ENCODE peak calls at places on chromosomes 13 and 19, in five cellular contexts. P is H1, J is suprapubic skin, V is tibial nerve, U is SK-N-SH. O is an unnamed sample.

GRCh38 chr19:35141627-35142401 is 1.2 kb upstream of the FXYD7 start:
- DNase-seq in P (peak; percentile 65), J (no peak), V (no peak), U (no peak), O (no peak)

GRCh38 chr19:1486720-1487575 is 3.2 kb downstream of the PCSK4 start:
- DNase-seq in P (no peak), J (peak; percentile 53), V (no peak), U (no peak), O (no peak)

GRCh38 chr13:61339054-61339621 is 76.5 kb downstream of the PCDH20 start:
- DNase-seq in P (no peak), J (no peak), V (no peak), U (no peak), O (no peak)

GRCh38 chr19:10052602-10053360 is 33.3 kb upstream of the SHFL start:
- DNase-seq in P (no peak), J (no peak), V (no peak), U (no peak), O (no peak)

GRCh38 chr13:101655435-101655834 is 203.0 kb downstream of the ITGBL1 start:
- DNase-seq in P (no peak), J (no peak), V (no peak), U (no peak), O (no peak)

GRCh38 chr13:37657134-37657533 is 58.6 kb upstream of the POSTN start:
- DNase-seq in P (no peak), J (no peak), V (no peak), U (no peak), O (no peak)

GRCh38 chr19:35307990-35308389 is 16.0 kb downstream of the MAG start:
- DNase-seq in P (no peak), J (peak; percentile 31), V (no peak), U (no peak), O (no peak)

GRCh38 chr13:23748591-23748990 is 140.6 kb downstream of the MIPEP start:
- DNase-seq in P (no peak), J (no peak), V (no peak), U (peak; percentile 22), O (no peak)

GRCh38 chr19:415292-415691 is 6.3 kb upstream of the C2CD4C start:
- DNase-seq in P (no peak), J (no peak), V (no peak), U (no peak), O (no peak)

GRCh38 chr13:79932556-79932955 is 408.4 kb downstream of the SPRY2 start:
- DNase-seq in P (no peak), J (no peak), V (no peak), U (no peak), O (no peak)

GRCh38 chr13:110132178-110132975 is 174.6 kb downstream of the COL4A1 start:
- DNase-seq in P (no peak), J (no peak), V (no peak), U (peak; percentile 49), O (no peak)

DNA sequence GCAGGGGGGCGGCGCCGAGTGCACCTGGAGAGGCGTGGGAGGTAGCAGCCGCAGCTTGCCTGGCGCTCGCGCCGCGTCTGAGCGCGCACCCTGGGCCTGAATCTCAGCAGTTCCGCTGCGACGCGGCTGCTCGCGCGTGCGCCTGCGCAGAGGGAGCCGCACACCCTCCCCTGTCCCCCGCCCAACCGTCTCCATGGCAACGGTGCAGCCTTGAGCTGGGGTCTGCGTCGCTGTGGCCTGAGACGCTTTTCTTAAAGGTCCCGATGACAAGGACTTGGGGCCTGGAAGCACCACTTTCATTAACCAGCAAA is at the start of gene PNMA8B:
- DNase-seq in P (peak; percentile 94), J (no peak), V (no peak), U (peak; percentile 99), O (no peak)
- TF ChIP-seq EP300 in P (no peak), J (no peak), V (no peak), U (no peak), O (no peak)

GRCh38 chr13:99546878-99547277 is 45.6 kb downstream of the TM9SF2 start:
- DNase-seq in P (no peak), J (no peak), V (no peak), U (no peak), O (no peak)
- H3K36me3 ChIP-seq in P (peaks cover 68% of the 10 kb centered on the region), J (peaks cover 93% of the 10 kb centered on the region), V (peaks cover 91% of the 10 kb centered on the region), U (peaks cover 72% of the 10 kb centered on the region), O (peaks cover 1% of the 10 kb centered on the region)

GRCh38 chr19:37594982-37595382 is 306 bp downstream of the ZNF540 start:
- DNase-seq in P (no peak), J (peak; percentile 78), V (peak; percentile 54), U (no peak), O (peak; percentile 66)
- TF ChIP-seq EP300 in P (no peak), J (no peak), V (no peak), U (no peak), O (no peak)

DNA sequence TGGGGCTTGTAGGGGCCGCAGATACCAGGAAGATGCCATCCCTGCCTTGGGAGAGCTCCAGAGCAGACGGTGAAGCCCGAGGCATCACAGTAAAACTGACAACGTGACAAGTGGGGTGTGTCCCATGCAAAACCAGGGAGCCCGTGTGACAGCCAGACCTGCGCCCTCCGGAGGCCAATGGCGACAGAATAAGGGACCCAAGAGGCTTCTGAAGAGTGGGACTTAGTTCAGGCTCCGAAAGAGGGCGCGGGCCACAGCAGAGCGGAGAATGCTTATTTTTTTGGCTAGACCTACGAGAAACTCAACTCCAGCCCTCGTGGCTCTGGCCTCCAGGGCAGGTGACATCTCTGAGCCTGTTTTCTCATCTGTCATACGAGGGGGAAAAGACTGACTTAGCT is 23.1 kb downstream of the DPP9 start:
- DNase-seq in P (peak; percentile 49), J (no peak), V (no peak), U (no peak), O (no peak)
- H3K36me3 ChIP-seq in P (peaks cover 18% of the 10 kb centered on the region), J (peaks cover 94% of the 10 kb centered on the region), V (peaks cover 98% of the 10 kb centered on the region), U (peaks cover 30% of the 10 kb centered on the region), O (peaks cover 8% of the 10 kb centered on the region)

GRCh38 chr13:66506979-66507378 is 723.2 kb downstream of the PCDH9 start:
- DNase-seq in P (no peak), J (no peak), V (no peak), U (no peak), O (no peak)
- TF ChIP-seq EP300 in P (no peak), J (no peak), V (no peak), U (no peak), O (no peak)

GRCh38 chr13:51260154-51260553 is 38.0 kb downstream of the FAM124A start:
- DNase-seq in P (peak; percentile 35), J (no peak), V (no peak), U (peak; percentile 41), O (no peak)

GRCh38 chr13:51259359-51259645 is 37.1 kb downstream of the FAM124A start:
- DNase-seq in P (no peak), J (no peak), V (no peak), U (no peak), O (no peak)

GRCh38 chr13:51255556-51255955 is 33.4 kb downstream of the FAM124A start:
- DNase-seq in P (peak; percentile 43), J (no peak), V (no peak), U (no peak), O (no peak)

GRCh38 chr13:51258612-51259358 is 36.6 kb downstream of the FAM124A start:
- DNase-seq in P (peak; percentile 44), J (no peak), V (no peak), U (no peak), O (no peak)

GRCh38 chr13:51257187-51257586 is 35.0 kb downstream of the FAM124A start:
- DNase-seq in P (no peak), J (no peak), V (no peak), U (no peak), O (no peak)
- H3K36me3 ChIP-seq in P (peaks cover 69% of the 10 kb centered on the region), J (no peaks in the 10 kb centered on the region), V (peaks cover 52% of the 10 kb centered on the region), U (no peaks in the 10 kb centered on the region), O (no peaks in the 10 kb centered on the region)

GRCh38 chr19:12721656-12722565 is 1.8 kb downstream of the TNPO2 start:
- DNase-seq in P (peak; percentile 72), J (peak; percentile 87), V (no peak), U (peak; percentile 89), O (peak; percentile 70)

GRCh38 chr19:12723643-12724426 is at the start of gene TNPO2:
- DNase-seq in P (peak; percentile 89), J (no peak), V (peak; percentile 40), U (peak; percentile 88), O (peak; percentile 69)

GRCh38 chr19:12723383-12723642 is 419 bp downstream of the TNPO2 start:
- DNase-seq in P (no peak), J (no peak), V (no peak), U (no peak), O (no peak)

GRCh38 chr19:12720851-12721655 is 2.7 kb downstream of the TNPO2 start:
- DNase-seq in P (peak; percentile 56), J (no peak), V (no peak), U (peak; percentile 62), O (peak; percentile 34)

DNA sequence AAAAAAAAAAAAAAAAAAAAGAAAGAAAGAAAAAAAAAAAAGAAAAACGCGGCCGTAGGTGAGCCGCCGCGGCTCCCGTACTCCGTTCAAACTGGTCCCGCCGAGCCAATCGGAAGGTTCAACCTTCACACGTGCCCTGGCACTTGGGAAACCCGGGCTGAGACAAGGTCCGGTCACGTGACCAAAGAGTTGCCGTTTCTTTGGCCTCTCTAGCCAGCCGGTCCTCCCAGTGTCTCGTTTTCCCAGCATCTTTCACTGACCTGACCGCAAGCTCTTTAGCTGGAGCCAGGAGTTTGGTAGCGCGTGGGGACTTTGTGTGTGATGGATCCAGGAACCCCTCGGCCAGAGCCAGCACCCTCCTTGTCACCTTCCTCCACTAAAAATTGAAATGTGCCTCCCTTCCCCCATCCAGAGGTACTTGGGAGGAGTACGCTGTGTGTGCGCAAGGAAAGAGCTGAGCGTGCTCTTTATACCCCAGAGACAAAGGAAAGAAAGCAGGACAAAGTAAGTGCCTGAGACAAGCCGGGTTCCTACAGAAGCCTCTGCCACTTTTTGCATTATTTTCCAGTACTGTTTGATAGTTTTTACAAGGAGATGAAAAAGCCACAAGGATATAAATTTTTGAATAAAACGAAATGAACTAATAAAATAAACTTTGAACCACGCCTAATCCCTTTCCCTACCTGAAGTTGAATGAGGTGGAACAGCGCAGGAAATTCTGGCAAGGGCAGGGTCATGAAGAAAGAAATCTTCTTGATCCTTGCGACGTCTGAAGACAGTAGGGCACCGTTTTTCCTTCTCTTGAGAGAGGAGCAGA is 958 bp downstream of the TNPO2 start:
- DNase-seq in P (peak; percentile 91), J (peak; percentile 98), V (peak; percentile 98), U (peak; percentile 96), O (peak; percentile 97)
- TF ChIP-seq EP300 in P (no peak), J (no peak), V (peak; percentile 87), U (no peak), O (no peak)

DNA sequence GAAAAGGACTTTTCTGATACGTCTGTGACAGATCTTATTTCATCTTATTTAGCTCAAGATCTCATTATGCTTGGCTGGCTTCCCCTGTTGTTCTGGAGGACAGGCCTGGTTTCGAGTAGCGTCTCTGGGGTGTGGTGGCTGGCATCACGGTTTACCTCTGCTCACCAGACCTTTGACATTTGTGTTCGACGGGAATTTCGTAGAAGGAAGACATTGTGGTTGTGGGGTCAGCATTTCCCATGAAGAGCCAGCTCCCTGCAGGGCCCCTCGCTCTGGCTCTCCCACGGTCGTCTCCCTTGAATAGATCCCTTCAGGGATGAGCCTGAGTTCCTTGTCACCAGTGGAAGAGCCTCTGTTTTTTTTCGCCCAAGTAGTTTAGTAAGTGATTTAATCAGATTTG is 78.6 kb upstream of the TEX29 start:
- DNase-seq in P (no peak), J (no peak), V (no peak), U (no peak), O (no peak)
- H3K36me3 ChIP-seq in P (peaks cover 15% of the 10 kb centered on the region), J (peaks cover 31% of the 10 kb centered on the region), V (peaks cover 37% of the 10 kb centered on the region), U (peaks cover 43% of the 10 kb centered on the region), O (peaks cover 17% of the 10 kb centered on the region)

GRCh38 chr13:49867834-49868233 is 68.3 kb downstream of the SPRYD7 start:
- DNase-seq in P (no peak), J (no peak), V (no peak), U (no peak), O (no peak)
- TF ChIP-seq EP300 in P (no peak), J (no peak), V (no peak), U (no peak), O (no peak)

GRCh38 chr19:17165715-17166114 is 49.4 kb upstream of the USE1 start:
- DNase-seq in P (no peak), J (no peak), V (no peak), U (no peak), O (no peak)
- H3K36me3 ChIP-seq in P (peaks cover 58% of the 10 kb centered on the region), J (peaks cover 90% of the 10 kb centered on the region), V (peaks cover 100% of the 10 kb centered on the region), U (peaks cover 90% of the 10 kb centered on the region), O (peaks cover 64% of the 10 kb centered on the region)